ENCODE peak calls at places on chromosomes 13 and 19, in eight cellular contexts. One of them, this sample, is unnamed.

GRCh38 chr13:82165396-82166174 is 1716.7 kb downstream of the SLITRK1 start:
- DNase-seq in lower lobe of right lung: no peak
- DNase-seq in endothelial cell of umbilical vein: no peak
- DNase-seq in cardiac muscle cell: no peak
- DNase-seq in breast epithelium: no peak
- DNase-seq in uterus: no peak
- DNase-seq in DND-41: no peak
- DNase-seq in HCT116: no peak
- DNase-seq in this sample: no peak

GRCh38 chr13:33139186-33139585 is 123.0 kb downstream of the KL start:
- DNase-seq in HCT116: no peak
- DNase-seq in cardiac muscle cell: no peak
- DNase-seq in breast epithelium: no peak
- DNase-seq in DND-41: no peak
- DNase-seq in lower lobe of right lung: no peak
- DNase-seq in uterus: no peak
- DNase-seq in endothelial cell of umbilical vein: no peak
- DNase-seq in this sample: no peak

GRCh38 chr13:78636493-78636892 is 22.5 kb downstream of the OBI1 start:
- DNase-seq in DND-41: no peak
- DNase-seq in uterus: no peak
- DNase-seq in cardiac muscle cell: no peak
- DNase-seq in HCT116: no peak
- DNase-seq in lower lobe of right lung: no peak
- DNase-seq in breast epithelium: no peak
- DNase-seq in endothelial cell of umbilical vein: no peak
- DNase-seq in this sample: no peak

GRCh38 chr13:63625869-63626268 is 2210.2 kb upstream of the PCDH20 start:
- DNase-seq in DND-41: no peak
- DNase-seq in cardiac muscle cell: no peak
- DNase-seq in uterus: no peak
- DNase-seq in breast epithelium: no peak
- DNase-seq in endothelial cell of umbilical vein: no peak
- DNase-seq in HCT116: no peak
- DNase-seq in lower lobe of right lung: no peak
- DNase-seq in this sample: no peak

GRCh38 chr13:33550885-33551284 is 265.3 kb upstream of the STARD13 start:
- DNase-seq in DND-41: no peak
- DNase-seq in breast epithelium: no peak
- DNase-seq in lower lobe of right lung: no peak
- DNase-seq in uterus: no peak
- DNase-seq in endothelial cell of umbilical vein: no peak
- DNase-seq in HCT116: no peak
- DNase-seq in cardiac muscle cell: no peak
- DNase-seq in this sample: no peak

GRCh38 chr13:100673831-100674362 is 698 bp downstream of the TMTC4 start:
- DNase-seq in breast epithelium: no peak
- DNase-seq in DND-41: peak
- DNase-seq in endothelial cell of umbilical vein: peak
- DNase-seq in cardiac muscle cell: no peak
- DNase-seq in uterus: peak
- DNase-seq in lower lobe of right lung: peak
- DNase-seq in HCT116: peak
- DNase-seq in this sample: peak

GRCh38 chr19:5851302-5851701 is at the start of gene FUT3:
- DNase-seq in endothelial cell of umbilical vein: no peak
- DNase-seq in HCT116: no peak
- DNase-seq in breast epithelium: no peak
- DNase-seq in uterus: no peak
- DNase-seq in DND-41: no peak
- DNase-seq in lower lobe of right lung: peak
- DNase-seq in cardiac muscle cell: no peak
- DNase-seq in this sample: no peak

GRCh38 chr13:98173431-98173921 is 3.6 kb downstream of the RNF113B start:
- DNase-seq in breast epithelium: no peak
- DNase-seq in cardiac muscle cell: no peak
- DNase-seq in lower lobe of right lung: no peak
- DNase-seq in HCT116: peak
- DNase-seq in DND-41: no peak
- DNase-seq in uterus: peak
- DNase-seq in endothelial cell of umbilical vein: peak
- DNase-seq in this sample: peak

GRCh38 chr13:48580185-48580803 is 47.4 kb upstream of the RCBTB2 start:
- DNase-seq in cardiac muscle cell: peak
- DNase-seq in lower lobe of right lung: no peak
- DNase-seq in uterus: peak
- DNase-seq in breast epithelium: peak
- DNase-seq in DND-41: peak
- DNase-seq in HCT116: peak
- DNase-seq in endothelial cell of umbilical vein: peak
- DNase-seq in this sample: peak

GRCh38 chr19:3984908-3985642 is at the start of gene EEF2:
- DNase-seq in lower lobe of right lung: peak
- DNase-seq in breast epithelium: peak
- DNase-seq in uterus: peak
- DNase-seq in HCT116: peak
- DNase-seq in cardiac muscle cell: peak
- DNase-seq in endothelial cell of umbilical vein: peak
- DNase-seq in DND-41: peak
- DNase-seq in this sample: peak

GRCh38 chr19:40464059-40465024 is 1.2 kb downstream of the BLVRB start:
- DNase-seq in cardiac muscle cell: peak
- DNase-seq in endothelial cell of umbilical vein: peak
- DNase-seq in DND-41: peak
- DNase-seq in lower lobe of right lung: peak
- DNase-seq in HCT116: peak
- DNase-seq in breast epithelium: peak
- DNase-seq in uterus: peak
- DNase-seq in this sample: peak
- TF ChIP-seq CTCF in cardiac muscle cell: peak
- TF ChIP-seq CTCF in endothelial cell of umbilical vein: peak
- TF ChIP-seq CTCF in DND-41: peak
- TF ChIP-seq CTCF in lower lobe of right lung: peak
- TF ChIP-seq CTCF in HCT116: peak
- TF ChIP-seq CTCF in breast epithelium: peak
- TF ChIP-seq CTCF in uterus: peak
- TF ChIP-seq CTCF in this sample: peak

GRCh38 chr19:36009220-36009619 is 607 bp upstream of the SYNE4 start:
- DNase-seq in HCT116: no peak
- DNase-seq in lower lobe of right lung: peak
- DNase-seq in endothelial cell of umbilical vein: peak
- DNase-seq in DND-41: no peak
- DNase-seq in uterus: peak
- DNase-seq in cardiac muscle cell: peak
- DNase-seq in breast epithelium: peak
- DNase-seq in this sample: peak
- H3K4me3 ChIP-seq in HCT116: peak
- H3K4me3 ChIP-seq in lower lobe of right lung: peak
- H3K4me3 ChIP-seq in endothelial cell of umbilical vein: peak
- H3K4me3 ChIP-seq in DND-41: no peak
- H3K4me3 ChIP-seq in uterus: peak
- H3K4me3 ChIP-seq in cardiac muscle cell: peak
- H3K4me3 ChIP-seq in breast epithelium: peak
- H3K4me3 ChIP-seq in this sample: peak

DNA sequence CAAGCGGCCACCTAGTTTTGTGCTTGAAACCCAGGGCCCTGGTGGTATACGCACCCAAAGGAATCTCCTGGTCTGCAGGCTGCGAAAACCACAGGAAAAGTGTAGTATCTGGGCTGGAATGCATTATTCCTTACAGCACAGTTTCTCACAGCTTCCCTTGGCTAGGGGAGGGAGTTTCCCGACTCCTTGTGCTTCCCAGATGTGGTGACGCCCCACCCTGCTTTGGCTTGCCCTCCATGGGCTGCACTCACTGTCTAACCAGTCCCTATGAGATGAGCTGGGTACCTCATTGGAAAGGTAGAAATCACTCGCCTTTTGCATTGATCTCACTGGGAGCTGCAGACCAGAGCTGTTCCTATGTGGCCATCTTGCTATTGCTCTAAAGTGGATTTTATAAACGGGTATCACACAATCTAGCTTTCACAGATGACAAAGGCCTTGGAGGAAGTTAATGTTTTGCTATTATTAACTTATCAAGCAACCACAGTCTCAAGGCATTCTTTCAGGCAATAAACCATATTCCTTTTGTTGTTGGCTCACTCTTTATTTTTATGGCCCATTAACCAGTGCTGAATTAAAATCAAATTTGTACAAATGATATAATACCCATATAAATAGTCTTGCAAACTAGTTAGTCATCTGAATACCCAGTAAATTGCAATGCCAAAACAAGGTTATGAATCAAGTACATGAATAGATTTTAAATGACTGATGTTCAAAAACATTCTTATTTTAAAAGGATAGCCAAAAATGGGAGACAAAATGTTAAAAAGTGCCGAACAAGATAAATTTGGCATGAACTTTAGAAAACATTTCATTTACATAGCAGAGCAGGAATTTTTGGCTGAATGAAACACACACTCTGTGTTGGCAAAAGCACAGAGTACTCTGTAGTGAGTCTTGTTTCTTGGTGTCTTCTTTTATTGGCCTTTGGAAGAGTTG is 475.4 kb upstream of the ARGLU1 start:
- DNase-seq in lower lobe of right lung: no peak
- DNase-seq in HCT116: no peak
- DNase-seq in DND-41: no peak
- DNase-seq in endothelial cell of umbilical vein: no peak
- DNase-seq in uterus: no peak
- DNase-seq in cardiac muscle cell: no peak
- DNase-seq in breast epithelium: no peak
- DNase-seq in this sample: no peak
- H3K27ac ChIP-seq in lower lobe of right lung: peak
- H3K27ac ChIP-seq in HCT116: no peak
- H3K27ac ChIP-seq in DND-41: no peak
- H3K27ac ChIP-seq in endothelial cell of umbilical vein: no peak
- H3K27ac ChIP-seq in uterus: no peak
- H3K27ac ChIP-seq in cardiac muscle cell: no peak
- H3K27ac ChIP-seq in breast epithelium: no peak
- H3K27ac ChIP-seq in this sample: no peak

GRCh38 chr19:46490774-46491173 is 4.9 kb downstream of the PNMA8B start:
- DNase-seq in cardiac muscle cell: no peak
- DNase-seq in breast epithelium: no peak
- DNase-seq in lower lobe of right lung: no peak
- DNase-seq in DND-41: no peak
- DNase-seq in uterus: no peak
- DNase-seq in endothelial cell of umbilical vein: no peak
- DNase-seq in HCT116: no peak
- DNase-seq in this sample: no peak

GRCh38 chr19:46487178-46487801 is 8.4 kb downstream of the PNMA8B start:
- DNase-seq in breast epithelium: no peak
- DNase-seq in DND-41: no peak
- DNase-seq in lower lobe of right lung: no peak
- DNase-seq in HCT116: no peak
- DNase-seq in endothelial cell of umbilical vein: peak
- DNase-seq in uterus: no peak
- DNase-seq in cardiac muscle cell: no peak
- DNase-seq in this sample: no peak

GRCh38 chr19:46488551-46488950 is 7.1 kb downstream of the PNMA8B start:
- DNase-seq in breast epithelium: no peak
- DNase-seq in DND-41: no peak
- DNase-seq in lower lobe of right lung: no peak
- DNase-seq in endothelial cell of umbilical vein: no peak
- DNase-seq in HCT116: no peak
- DNase-seq in cardiac muscle cell: no peak
- DNase-seq in uterus: no peak
- DNase-seq in this sample: no peak

GRCh38 chr19:46487802-46488445 is 7.7 kb downstream of the PNMA8B start:
- DNase-seq in breast epithelium: peak
- DNase-seq in HCT116: peak
- DNase-seq in uterus: peak
- DNase-seq in lower lobe of right lung: peak
- DNase-seq in endothelial cell of umbilical vein: peak
- DNase-seq in cardiac muscle cell: peak
- DNase-seq in DND-41: peak
- DNase-seq in this sample: no peak

GRCh38 chr19:46489445-46490272 is 6.0 kb downstream of the PNMA8B start:
- DNase-seq in HCT116: no peak
- DNase-seq in endothelial cell of umbilical vein: peak
- DNase-seq in cardiac muscle cell: no peak
- DNase-seq in breast epithelium: no peak
- DNase-seq in DND-41: no peak
- DNase-seq in uterus: peak
- DNase-seq in lower lobe of right lung: peak
- DNase-seq in this sample: no peak
- TF ChIP-seq CTCF in HCT116: no peak
- TF ChIP-seq CTCF in endothelial cell of umbilical vein: peak
- TF ChIP-seq CTCF in cardiac muscle cell: peak
- TF ChIP-seq CTCF in breast epithelium: no peak
- TF ChIP-seq CTCF in DND-41: no peak
- TF ChIP-seq CTCF in uterus: peak
- TF ChIP-seq CTCF in lower lobe of right lung: peak
- TF ChIP-seq CTCF in this sample: peak

DNA sequence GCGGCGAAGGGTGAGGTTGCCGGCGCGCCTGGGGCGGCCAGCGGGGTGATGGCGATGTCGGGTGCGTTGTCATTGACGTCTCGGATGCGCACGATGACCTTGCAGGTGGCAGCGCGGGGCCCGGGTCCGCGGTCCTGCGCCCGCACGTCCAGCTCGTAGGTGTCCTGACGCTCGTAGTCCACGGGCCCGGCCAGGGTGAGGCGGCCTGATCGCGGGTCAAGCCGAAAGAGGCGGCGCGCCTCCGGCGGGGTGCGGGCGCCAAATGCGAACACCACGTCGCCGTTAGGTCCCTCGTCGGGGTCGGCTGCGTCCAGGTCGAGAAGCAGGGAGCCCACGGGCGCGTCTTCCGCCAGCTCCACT is 1.1 kb downstream of the PCDH8 start:
- DNase-seq in uterus: no peak
- DNase-seq in DND-41: no peak
- DNase-seq in cardiac muscle cell: no peak
- DNase-seq in lower lobe of right lung: no peak
- DNase-seq in breast epithelium: no peak
- DNase-seq in HCT116: no peak
- DNase-seq in endothelial cell of umbilical vein: no peak
- DNase-seq in this sample: no peak
- H3K4me3 ChIP-seq in uterus: no peak
- H3K4me3 ChIP-seq in DND-41: no peak
- H3K4me3 ChIP-seq in cardiac muscle cell: peak
- H3K4me3 ChIP-seq in lower lobe of right lung: no peak
- H3K4me3 ChIP-seq in breast epithelium: no peak
- H3K4me3 ChIP-seq in HCT116: no peak
- H3K4me3 ChIP-seq in endothelial cell of umbilical vein: no peak
- H3K4me3 ChIP-seq in this sample: no peak

DNA sequence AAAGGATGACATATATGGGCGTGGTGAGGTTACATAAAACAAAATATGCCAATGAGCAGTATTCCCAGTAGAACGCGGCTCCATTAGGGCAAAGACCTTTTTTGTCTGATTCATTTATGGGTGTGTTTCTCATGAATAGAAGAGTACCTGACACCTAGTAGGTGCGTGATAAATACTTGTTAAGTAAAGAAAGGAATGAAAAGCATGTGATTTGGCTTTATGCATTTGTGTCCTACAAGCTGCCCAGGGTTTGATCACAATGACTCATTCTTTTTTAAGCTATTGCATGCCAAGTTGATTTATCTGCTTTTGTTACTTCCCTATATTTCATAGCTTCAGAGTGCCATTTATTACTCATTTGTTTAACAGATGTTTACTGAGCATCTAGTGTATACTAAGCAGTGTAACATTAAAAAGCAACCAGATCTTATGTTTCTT is 19.1 kb upstream of the KCTD4 start:
- DNase-seq in HCT116: peak
- DNase-seq in endothelial cell of umbilical vein: peak
- DNase-seq in cardiac muscle cell: no peak
- DNase-seq in DND-41: no peak
- DNase-seq in breast epithelium: no peak
- DNase-seq in uterus: no peak
- DNase-seq in lower lobe of right lung: no peak
- DNase-seq in this sample: no peak
- H3K27ac ChIP-seq in HCT116: peak
- H3K27ac ChIP-seq in endothelial cell of umbilical vein: peak
- H3K27ac ChIP-seq in cardiac muscle cell: no peak
- H3K27ac ChIP-seq in DND-41: no peak
- H3K27ac ChIP-seq in breast epithelium: no peak
- H3K27ac ChIP-seq in uterus: no peak
- H3K27ac ChIP-seq in lower lobe of right lung: no peak
- H3K27ac ChIP-seq in this sample: no peak

This sample was measured in AG04450.